ENCODE peak calls at places on chromosomes 6 and 20, in ten cellular contexts. Z is NCI-H345; H is H7; B is DMS153; D is neural crest cell; O is PC-3; J is CD8-positive, alpha-beta memory T cell; E is activated T-helper 1 cell treated with anti-CD3 and anti-CD28 coated beads, Interleukin-2, amount 50 U/mL, for 16 hours; L is Peyer's patch; I is NCI-H1417. Y is an unnamed sample.

GRCh38 chr6:48068326-48069191 is 42.4 kb downstream of the PTCHD4 start:
- DNase-seq in Z (peak), I (no peak), E (no peak), J (no peak), H (peak), L (no peak), O (no peak), D (peak), B (no peak), Y (no peak)

GRCh38 chr20:19850190-19850533 is 92.1 kb downstream of the RIN2 start:
- DNase-seq in D (no peak), L (no peak), I (no peak), H (no peak), Z (no peak), O (no peak), J (no peak), B (no peak), E (no peak), Y (no peak)

GRCh38 chr6:145814035-145814500 is 527 bp downstream of the FBXO30 start:
- DNase-seq in Z (peak), E (no peak), B (no peak), H (no peak), L (no peak), I (no peak), O (peak), D (peak), J (peak), Y (peak)

GRCh38 chr20:3123542-3123941 is 36.1 kb downstream of the FASTKD5 start:
- DNase-seq in Z (no peak), I (no peak), B (peak), J (no peak), H (no peak), D (no peak), E (no peak), L (no peak), O (no peak), Y (no peak)

GRCh38 chr6:2680264-2680908 is 70.3 kb downstream of the MYLK4 start:
- DNase-seq in L (no peak), H (no peak), I (no peak), B (no peak), E (no peak), J (no peak), O (no peak), Z (no peak), D (no peak), Y (no peak)

GRCh38 chr20:57613481-57613921 is 6.7 kb downstream of the ZBP1 start:
- DNase-seq in Z (no peak), J (no peak), L (no peak), I (no peak), O (no peak), H (no peak), B (no peak), D (no peak), E (no peak), Y (no peak)

GRCh38 chr6:70124882-70125535 is 177.9 kb downstream of the COL9A1 start:
- DNase-seq in O (peak), J (no peak), L (no peak), Z (no peak), E (no peak), H (no peak), B (no peak), I (no peak), D (no peak), Y (no peak)

GRCh38 chr6:122365775-122366403 is 33.6 kb upstream of the HSF2 start:
- DNase-seq in O (no peak), J (no peak), I (no peak), D (no peak), Z (no peak), E (no peak), L (no peak), H (no peak), B (no peak), Y (no peak)

GRCh38 chr20:35698298-35699126 is 640 bp downstream of the NFS1 start:
- DNase-seq in B (no peak), Z (no peak), I (no peak), E (no peak), J (no peak), O (no peak), D (no peak), H (peak), L (no peak), Y (no peak)

GRCh38 chr6:49524541-49524940 is 24.8 kb downstream of the GLYATL3 start:
- DNase-seq in I (no peak), L (no peak), D (no peak), E (no peak), J (no peak), B (no peak), O (no peak), Z (no peak), H (no peak), Y (no peak)

GRCh38 chr6:113560908-113561307 is 296.2 kb upstream of the MARCKS start:
- DNase-seq in Z (no peak), D (no peak), L (no peak), O (peak), B (no peak), I (no peak), J (no peak), E (no peak), H (no peak), Y (no peak)

GRCh38 chr6:1337791-1338190 is 25.9 kb downstream of the FOXQ1 start:
- DNase-seq in D (no peak), J (no peak), H (no peak), O (peak), Z (no peak), B (no peak), E (no peak), I (no peak), L (no peak), Y (no peak)

GRCh38 chr6:160714731-160715130 is 12.7 kb downstream of the PLG start:
- DNase-seq in B (no peak), L (no peak), I (no peak), J (no peak), D (no peak), Z (no peak), O (no peak), H (no peak), E (no peak), Y (no peak)

GRCh38 chr6:13272131-13273046 is 55.9 kb downstream of the TBC1D7 start:
- DNase-seq in L (peak), B (no peak), Z (no peak), E (no peak), O (no peak), J (no peak), D (peak), I (no peak), H (no peak), Y (no peak)

GRCh38 chr20:51961964-51962761 is 159.8 kb upstream of the SALL4 start:
- DNase-seq in J (no peak), O (no peak), L (no peak), B (no peak), H (no peak), I (no peak), D (no peak), E (no peak), Z (no peak), Y (no peak)